ENCODE peak calls at places on chromosomes 1 and 21, in eight cellular contexts. I, S, M, B, H, V, W and C are unnamed samples.

GRCh38 chr1:39854738-39855137 is 28.6 kb downstream of the TRIT1 start:
- DNase-seq in B (no peak), I (no peak), H (no peak), S (no peak), W (no peak), V (no peak), M (no peak), C (no peak)

GRCh38 chr1:174692313-174692712 is 244.5 kb downstream of the GPR52 start:
- DNase-seq in M (peak), V (no peak), I (no peak), W (no peak), B (no peak), H (no peak), S (peak), C (peak)

GRCh38 chr21:17819878-17820232 is 699 bp upstream of the C21orf91 start:
- DNase-seq in H (no peak), V (no peak), W (no peak), I (no peak), B (no peak), M (no peak), S (peak), C (no peak)

GRCh38 chr1:222241410-222241809 is 306.5 kb downstream of the HHIPL2 start:
- DNase-seq in W (no peak), H (no peak), I (no peak), M (no peak), V (no peak), S (no peak), B (no peak), C (no peak)

GRCh38 chr1:14980801-14981200 is 172.7 kb upstream of the TMEM51 start:
- DNase-seq in S (no peak), I (no peak), B (no peak), H (no peak), W (no peak), V (no peak), M (peak), C (no peak)

GRCh38 chr1:74584185-74584584 is 71.8 kb upstream of the LRRC53 start:
- DNase-seq in V (no peak), B (no peak), S (no peak), H (no peak), I (no peak), M (peak), W (no peak), C (no peak)

GRCh38 chr1:117683571-117684285 is 77.9 kb downstream of the TENT5C start:
- DNase-seq in V (no peak), H (no peak), B (no peak), S (no peak), I (peak), M (peak), W (no peak), C (no peak)

GRCh38 chr1:178503849-178504248 is 7.1 kb upstream of the CLEC20A start:
- DNase-seq in S (no peak), I (no peak), H (no peak), B (no peak), M (no peak), V (no peak), W (no peak), C (no peak)

GRCh38 chr1:233412812-233413211 is 85.3 kb downstream of the MAP3K21 start:
- DNase-seq in I (no peak), M (no peak), W (no peak), V (no peak), S (no peak), H (no peak), B (no peak), C (no peak)

GRCh38 chr1:37267111-37267835 is 207.1 kb upstream of the ZC3H12A start:
- DNase-seq in I (no peak), W (no peak), S (peak), B (no peak), H (no peak), V (no peak), M (peak), C (no peak)

GRCh38 chr1:230919201-230919600 is 50.9 kb upstream of the C1orf198 start:
- DNase-seq in B (no peak), H (no peak), W (no peak), S (no peak), M (no peak), V (no peak), I (no peak), C (no peak)

GRCh38 chr1:63891211-63891610 is 117.4 kb downstream of the ROR1 start:
- DNase-seq in H (no peak), B (no peak), S (peak), W (no peak), I (no peak), V (no peak), M (no peak), C (no peak)

GRCh38 chr1:230427477-230427876 is 1.3 kb upstream of the PGBD5 start:
- DNase-seq in I (no peak), S (no peak), W (no peak), V (no peak), M (no peak), B (no peak), H (no peak), C (no peak)

GRCh38 chr1:228011721-228012311 is 5.0 kb downstream of the WNT3A start:
- DNase-seq in S (no peak), I (no peak), V (no peak), M (no peak), W (no peak), B (no peak), H (no peak), C (no peak)

GRCh38 chr21:43609501-43610340 is 49.6 kb downstream of the HSF2BP start:
- DNase-seq in S (no peak), V (peak), M (no peak), W (no peak), I (peak), B (no peak), H (no peak), C (peak)

GRCh38 chr1:37481289-37482003 is 7.1 kb downstream of the ZC3H12A start:
- DNase-seq in I (no peak), V (no peak), S (no peak), B (no peak), W (no peak), M (no peak), H (peak), C (no peak)

GRCh38 chr1:74679811-74680210 is 6.2 kb upstream of the ERICH3 start:
- DNase-seq in B (no peak), W (no peak), H (no peak), M (no peak), S (no peak), V (no peak), I (no peak), C (no peak)

GRCh38 chr1:106584127-106584526 is 472.3 kb upstream of the PRMT6 start:
- DNase-seq in W (peak), S (no peak), B (no peak), I (no peak), V (no peak), M (no peak), H (no peak), C (no peak)

GRCh38 chr1:200488375-200489165 is 78.7 kb upstream of the ZNF281 start:
- DNase-seq in H (peak), V (peak), W (peak), I (peak), M (peak), S (peak), B (no peak), C (peak)

GRCh38 chr1:43956234-43956633 is 9.5 kb downstream of the IPO13 start:
- DNase-seq in V (no peak), S (no peak), I (no peak), B (no peak), M (no peak), H (no peak), W (no peak), C (no peak)

DNA sequence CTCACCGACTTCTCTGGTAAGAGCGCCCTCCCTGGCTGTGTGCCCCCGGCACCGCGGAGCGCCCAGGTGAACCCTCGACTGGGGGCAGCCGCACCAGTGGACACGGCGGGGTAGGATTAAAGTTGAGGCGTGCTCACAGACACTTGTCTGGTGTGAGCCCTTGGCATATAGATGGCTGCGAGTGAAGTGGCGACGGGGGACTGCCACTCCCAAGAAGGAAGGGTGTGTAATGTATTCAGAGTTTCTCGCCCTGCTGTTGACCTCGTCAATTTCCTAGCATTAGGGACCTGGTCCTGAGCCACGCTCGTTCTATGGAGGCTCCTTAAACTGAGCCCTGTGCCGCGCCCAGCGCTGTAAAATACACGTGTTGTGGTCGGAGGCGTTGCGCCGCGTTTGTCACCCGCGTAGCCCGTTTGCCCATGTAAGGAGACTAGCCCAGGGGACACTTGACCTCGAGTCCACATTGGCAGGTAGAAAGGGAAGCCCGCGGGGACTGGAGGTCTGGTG is 545 bp downstream of the EVA1C start:
- DNase-seq in I (no peak), H (no peak), S (peak), V (peak), M (no peak), B (peak), W (no peak), C (no peak)
- TF ChIP-seq CTCF in I (no peak), H (no peak), S (peak), V (no peak), M (no peak), B (no peak), W (no peak), C (no peak)

DNA sequence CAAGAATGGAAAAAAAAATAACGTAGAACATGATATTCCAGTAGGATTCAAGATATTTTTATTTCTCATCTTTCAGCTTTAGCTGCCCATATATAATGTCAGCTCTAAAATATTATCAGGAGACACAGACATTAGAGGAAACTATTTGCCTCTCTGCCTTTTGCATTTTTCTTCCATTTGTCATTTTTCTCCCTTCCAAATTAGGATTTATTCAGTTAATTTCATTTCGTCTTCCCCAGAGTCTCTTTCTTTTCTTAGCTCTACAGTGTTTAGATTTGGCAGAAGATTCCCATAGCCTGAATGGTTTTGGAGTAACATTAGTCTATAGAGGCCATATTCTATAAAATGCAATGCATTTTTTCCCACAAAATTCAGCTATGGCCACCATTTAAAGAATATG is 5.1 kb upstream of the ENAH start:
- DNase-seq in S (no peak), I (no peak), B (no peak), V (no peak), W (peak), M (peak), H (no peak), C (no peak)
- H3K4me3 ChIP-seq in S (no peak), I (no peak), B (no peak), V (no peak), W (no peak), M (peak), H (no peak), C (no peak)

DNA sequence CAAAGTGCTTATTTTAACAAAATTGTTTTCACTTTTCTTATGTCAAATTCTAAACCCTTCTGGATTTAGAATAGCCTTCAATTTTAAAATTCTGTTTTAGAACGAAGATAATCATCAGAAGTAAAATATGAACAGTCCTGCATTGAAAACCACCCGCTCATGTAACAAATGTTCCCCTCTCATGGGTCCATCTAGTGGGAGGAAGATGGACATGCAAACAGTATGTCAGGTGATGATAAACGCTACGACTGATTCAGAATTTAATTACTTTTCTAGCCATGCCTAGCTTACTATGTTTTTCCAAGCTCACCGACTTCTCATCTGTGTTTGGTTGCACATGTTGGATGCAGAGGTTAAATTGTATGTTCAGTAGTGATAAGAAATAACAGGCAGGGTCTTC is 23.5 kb downstream of the SOD1 start:
- DNase-seq in H (no peak), W (no peak), S (no peak), M (no peak), B (no peak), I (no peak), V (no peak), C (no peak)
- TF ChIP-seq CTCF in H (no peak), W (no peak), S (no peak), M (peak), B (no peak), I (peak), V (no peak), C (peak)

DNA sequence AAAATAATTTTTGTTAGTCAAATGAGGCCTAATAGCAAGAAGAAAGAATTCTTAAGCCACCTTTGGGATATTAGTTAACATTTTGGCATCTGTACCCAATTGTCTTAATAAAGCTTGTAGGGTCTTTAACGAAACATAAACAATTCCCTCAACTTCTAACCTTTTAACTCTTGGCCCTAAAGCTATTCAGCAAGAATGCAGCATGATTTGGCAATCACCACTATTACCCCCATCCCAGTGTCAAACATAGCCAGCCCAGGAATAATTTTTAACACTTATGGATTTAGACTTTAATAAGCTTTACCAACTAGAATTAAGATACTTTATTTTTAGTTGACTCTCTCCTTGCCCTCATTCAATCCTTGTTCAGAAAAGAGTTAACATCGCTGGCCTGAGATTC is 2.5 kb upstream of the SLC16A4 start:
- DNase-seq in S (no peak), W (no peak), B (no peak), V (no peak), I (no peak), M (no peak), H (no peak), C (no peak)
- H3K4me3 ChIP-seq in S (no peak), W (no peak), B (no peak), V (no peak), I (no peak), M (no peak), H (no peak), C (no peak)

GRCh38 chr21:45906196-45906805 is 75.3 kb upstream of the COL6A1 start:
- DNase-seq in I (no peak), W (no peak), S (no peak), H (no peak), B (peak), V (no peak), M (no peak), C (no peak)
- TF ChIP-seq CTCF in I (no peak), W (no peak), S (no peak), H (no peak), B (no peak), V (no peak), M (no peak), C (no peak)

DNA sequence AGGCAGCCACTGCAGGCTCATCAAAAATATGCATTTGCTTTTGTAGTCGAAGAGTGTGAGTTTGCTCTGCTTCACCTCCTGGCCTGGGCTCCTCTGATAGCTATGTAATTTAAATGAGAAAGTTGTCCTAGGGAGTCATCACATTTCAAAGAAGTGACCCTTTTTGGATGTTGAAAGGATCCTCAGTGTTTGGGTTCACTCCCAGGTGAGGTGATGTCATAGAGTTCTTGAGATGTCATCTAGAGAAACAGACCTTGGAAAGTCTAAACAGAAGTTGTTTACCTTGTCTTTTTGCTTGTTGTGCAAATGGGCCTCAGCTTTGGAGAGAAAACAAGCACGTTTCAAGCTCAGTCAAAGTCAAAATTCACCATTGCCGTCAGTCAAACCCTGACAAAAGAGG is 92.0 kb upstream of the BARHL2 start:
- DNase-seq in W (no peak), V (no peak), H (no peak), I (no peak), M (no peak), B (no peak), S (peak), C (no peak)
- H3K4me3 ChIP-seq in W (no peak), V (no peak), H (no peak), I (no peak), M (no peak), B (no peak), S (no peak), C (no peak)

DNA sequence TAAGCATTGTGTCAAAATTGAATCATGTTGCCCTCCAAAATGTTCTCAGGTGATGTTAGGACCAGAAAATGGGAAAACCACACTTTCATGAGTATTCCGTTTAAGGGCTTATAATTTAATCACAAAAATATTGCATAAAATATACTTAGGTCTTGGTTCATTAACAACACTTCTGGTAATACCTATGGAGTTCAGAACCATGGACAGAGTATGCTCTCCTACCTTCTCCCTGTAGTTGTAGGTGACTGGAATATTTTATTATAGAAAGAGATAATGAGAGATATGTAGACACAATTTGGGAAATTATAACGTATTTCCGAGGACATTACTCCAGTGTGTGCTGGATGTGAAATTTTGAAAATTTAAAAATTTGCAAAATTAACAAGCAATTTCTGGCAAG is 232.5 kb downstream of the NCAM2 start:
- DNase-seq in B (no peak), H (no peak), V (no peak), W (no peak), S (peak), I (peak), M (no peak), C (peak)
- TF ChIP-seq CTCF in B (no peak), H (no peak), V (no peak), W (no peak), S (no peak), I (no peak), M (no peak), C (no peak)

GRCh38 chr1:147843486-147843885 is 59.1 kb upstream of the GJA8 start:
- DNase-seq in B (no peak), M (no peak), S (no peak), I (no peak), V (no peak), W (no peak), H (no peak), C (no peak)

GRCh38 chr1:147837129-147837776 is 65.3 kb upstream of the GJA8 start:
- DNase-seq in W (no peak), V (no peak), S (peak), M (no peak), H (no peak), B (no peak), I (no peak), C (no peak)

GRCh38 chr1:147842578-147842977 is 60.0 kb upstream of the GJA8 start:
- DNase-seq in W (no peak), I (no peak), M (no peak), S (no peak), B (no peak), V (no peak), H (no peak), C (no peak)

GRCh38 chr1:147837845-147838363 is 64.7 kb upstream of the GJA8 start:
- DNase-seq in W (no peak), I (no peak), V (no peak), B (no peak), S (peak), M (no peak), H (no peak), C (no peak)

DNA sequence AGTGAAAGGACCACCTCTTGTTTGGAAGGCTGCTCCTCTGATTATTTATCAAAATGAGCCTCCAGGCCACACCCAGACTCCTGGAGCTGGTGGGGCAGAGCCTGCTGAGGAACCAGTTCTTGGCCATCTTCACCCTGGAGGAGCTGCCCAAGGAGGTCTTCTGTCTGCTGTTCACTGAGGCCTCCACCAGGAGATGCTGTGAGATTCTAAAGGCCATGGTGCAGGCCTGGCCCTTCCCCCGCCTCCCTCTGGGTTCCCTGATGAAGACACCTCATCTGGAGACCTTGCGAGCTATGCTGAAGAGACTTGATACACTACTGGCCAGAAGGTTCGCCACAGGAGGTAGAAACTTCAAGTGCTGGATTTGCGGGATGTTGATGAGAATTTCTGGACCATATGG is 61.7 kb upstream of the GJA8 start:
- DNase-seq in H (peak), M (peak), V (no peak), W (no peak), I (no peak), B (no peak), S (no peak), C (no peak)
- H3K4me3 ChIP-seq in H (no peak), M (no peak), V (no peak), W (no peak), I (no peak), B (no peak), S (no peak), C (no peak)